ENCODE peak calls at places on chromosomes 13 and 19, in eight cellular contexts. D, J, L, A, Q, O, W and B are unnamed samples.

GRCh38 chr13:105329359-105329758 is 1206.1 kb downstream of the EFNB2 start:
- DNase-seq in D (no peak), J (no peak), L (no peak), A (no peak), Q (no peak), O (no peak), W (no peak), B (no peak)

GRCh38 chr13:44259045-44260042 is 114.3 kb upstream of the SERP2 start:
- DNase-seq in D (peak), J (peak), L (no peak), A (peak), Q (no peak), O (peak), W (no peak), B (peak)

GRCh38 chr13:111512707-111513106 is 192.3 kb downstream of the TEX29 start:
- DNase-seq in D (no peak), J (no peak), L (no peak), A (no peak), Q (no peak), O (no peak), W (no peak), B (no peak)

GRCh38 chr13:33204130-33204927 is 81.2 kb downstream of the STARD13 start:
- DNase-seq in D (no peak), J (peak), L (peak), A (no peak), Q (no peak), O (peak), W (no peak), B (no peak)

GRCh38 chr13:112447761-112448603 is 71.8 kb downstream of the SPACA7 start:
- DNase-seq in D (no peak), J (no peak), L (no peak), A (no peak), Q (no peak), O (no peak), W (no peak), B (no peak)

GRCh38 chr13:30108913-30109237 is 198.5 kb downstream of the KATNAL1 start:
- DNase-seq in D (no peak), J (no peak), L (no peak), A (no peak), Q (peak), O (no peak), W (no peak), B (no peak)

GRCh38 chr19:2059422-2060201 is 8.6 kb upstream of the MKNK2 start:
- DNase-seq in D (no peak), J (peak), L (no peak), A (no peak), Q (peak), O (peak), W (no peak), B (peak)

GRCh38 chr13:112984954-112985802 is 16.2 kb downstream of the MCF2L start:
- DNase-seq in D (no peak), J (no peak), L (no peak), A (no peak), Q (no peak), O (no peak), W (no peak), B (no peak)

GRCh38 chr13:111114362-111115050 is 604 bp upstream of the ARHGEF7 start:
- DNase-seq in D (no peak), J (peak), L (peak), A (peak), Q (no peak), O (peak), W (no peak), B (no peak)

GRCh38 chr19:18204394-18205179 is 745 bp upstream of the RAB3A start:
- DNase-seq in D (no peak), J (peak), L (no peak), A (peak), Q (peak), O (no peak), W (no peak), B (no peak)

GRCh38 chr13:84844473-84844872 is 954.7 kb downstream of the SLITRK6 start:
- DNase-seq in D (no peak), J (no peak), L (no peak), A (no peak), Q (no peak), O (no peak), W (no peak), B (no peak)

GRCh38 chr13:65965496-65965895 is 1264.6 kb downstream of the PCDH9 start:
- DNase-seq in D (no peak), J (peak), L (no peak), A (no peak), Q (no peak), O (peak), W (no peak), B (no peak)